ENCODE peak calls at places on chromosomes 11 and 22, in four cellular contexts. H is A549, Q is suprapubic skin, A is upper lobe of left lung. E is an unnamed sample.

GRCh38 chr11:60078021-60078420 is 10.4 kb upstream of the MS4A2 start:
- DNase-seq in H (no peak), Q (no peak), A (no peak), E (no peak)

GRCh38 chr11:114886644-114887259 is 208.4 kb downstream of the NXPE2 start:
- DNase-seq in H (no peak), Q (no peak), A (no peak), E (no peak)

GRCh38 chr11:119207300-119207570 is 1.1 kb downstream of the CBL start:
- DNase-seq in H (no peak), Q (no peak), A (no peak), E (no peak)

GRCh38 chr11:69126286-69126685 is 29.4 kb upstream of the SMIM38 start:
- DNase-seq in H (no peak), Q (no peak), A (no peak), E (no peak)

GRCh38 chr11:47605921-47606320 is 11.7 kb upstream of the C1QTNF4 start:
- DNase-seq in H (no peak), Q (no peak), A (no peak), E (no peak)

GRCh38 chr22:21860640-21861039 is 6.8 kb downstream of the MAPK1 start:
- DNase-seq in H (no peak), Q (no peak), A (no peak), E (no peak)

GRCh38 chr11:104691129-104691528 is 207.1 kb downstream of the CASP12 start:
- DNase-seq in H (no peak), Q (no peak), A (no peak), E (no peak)

GRCh38 chr11:65424200-65425104 is 1.9 kb downstream of the NEAT1 start:
- DNase-seq in H (no peak), Q (peak; percentile 84), A (peak; percentile 88), E (peak; percentile 77)

GRCh38 chr22:24284747-24285203 is 14.1 kb downstream of the SPECC1L start:
- DNase-seq in H (no peak), Q (no peak), A (no peak), E (no peak)

DNA sequence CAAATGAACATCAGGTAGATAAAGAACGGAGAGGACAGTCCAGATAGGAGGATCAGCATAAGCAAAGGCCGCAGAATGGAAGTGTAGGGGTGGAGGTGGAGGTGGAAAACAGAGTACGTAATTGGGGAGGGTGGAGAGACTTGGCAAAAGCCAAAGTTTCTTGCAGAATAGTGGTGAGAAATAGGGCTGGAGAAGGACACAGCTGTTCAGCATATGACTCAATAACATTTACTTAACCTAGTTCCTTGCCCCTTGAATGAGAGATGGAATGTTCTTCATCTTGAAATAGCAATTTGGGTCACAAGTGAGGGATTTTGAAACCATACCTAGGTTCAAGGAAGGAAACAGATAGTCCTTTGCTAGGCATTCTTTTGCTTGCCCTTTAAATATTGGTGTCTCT is 235.9 kb upstream of the ARHGAP20 start:
- DNase-seq in H (no peak), Q (no peak), A (no peak), E (no peak)
- TF ChIP-seq EP300 in H (no peak), Q (no peak), A (no peak), E (no peak)

GRCh38 chr11:100445231-100445735 is 241.8 kb upstream of the ARHGAP42 start:
- DNase-seq in H (no peak), Q (no peak), A (no peak), E (no peak)
- TF ChIP-seq EP300 in H (no peak), Q (no peak), A (no peak), E (no peak)

DNA sequence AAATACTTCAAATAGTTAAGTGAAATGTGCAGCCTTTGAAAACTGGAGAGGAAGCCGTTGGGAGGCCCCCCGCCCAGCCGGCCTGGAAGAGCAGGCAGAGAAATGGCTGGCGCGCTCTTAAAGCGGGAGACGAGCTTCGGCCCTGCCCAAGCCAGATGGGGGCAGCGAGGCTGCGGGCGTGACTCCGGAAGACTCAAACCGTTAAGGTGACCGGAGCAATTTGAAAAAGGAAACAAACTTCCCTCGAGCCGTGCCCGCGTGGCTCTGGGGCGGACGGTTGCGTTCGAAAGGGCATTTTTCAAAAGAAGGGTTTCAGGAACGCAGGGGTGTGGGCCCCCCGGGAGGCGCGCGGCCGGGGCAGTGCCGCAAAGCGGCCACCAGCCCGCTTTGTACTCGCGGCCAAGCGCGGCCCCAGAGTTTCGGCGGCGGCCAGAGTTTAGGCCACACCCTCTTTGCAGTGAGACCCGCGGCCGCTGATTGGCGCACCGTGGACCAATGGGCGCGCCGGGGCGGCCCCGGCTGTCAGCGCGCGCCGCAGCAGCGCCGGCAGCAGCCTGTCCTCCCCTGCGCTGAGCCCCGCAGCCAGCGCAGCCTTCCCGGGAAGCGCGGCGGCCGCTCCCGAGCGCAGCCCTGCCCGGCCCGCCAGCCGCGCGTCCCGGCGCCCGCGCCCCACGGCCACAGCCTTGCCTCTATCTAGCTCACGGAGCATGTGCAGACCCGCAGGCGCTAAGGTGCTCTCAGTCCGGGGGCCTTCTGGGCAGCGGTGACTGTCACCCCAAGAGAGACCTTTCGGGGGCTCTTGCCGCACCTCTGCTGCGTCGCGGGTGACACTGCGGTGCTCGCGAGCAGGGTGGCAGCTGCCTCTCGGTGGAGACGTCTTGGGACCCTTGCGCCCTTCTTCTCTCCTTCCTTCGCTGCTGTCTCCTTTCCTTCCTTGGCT is at the start of gene NAV2:
- DNase-seq in H (peak; percentile 78), Q (peak; percentile 93), A (peak; percentile 97), E (peak; percentile 97)
- TF ChIP-seq EP300 in H (no peak), Q (no peak), A (no peak), E (no peak)

GRCh38 chr11:34977039-34977906 is 60.9 kb downstream of the PDHX start:
- DNase-seq in H (peak; percentile 19), Q (no peak), A (no peak), E (no peak)
- TF ChIP-seq EP300 in H (no peak), Q (no peak), A (no peak), E (no peak)

GRCh38 chr11:95487391-95487790 is 256.4 kb upstream of the SESN3 start:
- DNase-seq in H (no peak), Q (no peak), A (no peak), E (no peak)
- TF ChIP-seq EP300 in H (no peak), Q (no peak), A (no peak), E (no peak)

GRCh38 chr11:12266943-12267342 is 110.4 kb upstream of the PARVA start:
- DNase-seq in H (no peak), Q (no peak), A (no peak), E (no peak)

GRCh38 chr11:12269104-12269441 is 108.3 kb upstream of the PARVA start:
- DNase-seq in H (no peak), Q (no peak), A (no peak), E (peak; percentile 80)

GRCh38 chr11:12269446-12270214 is 107.7 kb upstream of the PARVA start:
- DNase-seq in H (no peak), Q (no peak), A (no peak), E (no peak)

GRCh38 chr11:12270215-12270797 is 107.1 kb upstream of the PARVA start:
- DNase-seq in H (no peak), Q (no peak), A (no peak), E (no peak)

DNA sequence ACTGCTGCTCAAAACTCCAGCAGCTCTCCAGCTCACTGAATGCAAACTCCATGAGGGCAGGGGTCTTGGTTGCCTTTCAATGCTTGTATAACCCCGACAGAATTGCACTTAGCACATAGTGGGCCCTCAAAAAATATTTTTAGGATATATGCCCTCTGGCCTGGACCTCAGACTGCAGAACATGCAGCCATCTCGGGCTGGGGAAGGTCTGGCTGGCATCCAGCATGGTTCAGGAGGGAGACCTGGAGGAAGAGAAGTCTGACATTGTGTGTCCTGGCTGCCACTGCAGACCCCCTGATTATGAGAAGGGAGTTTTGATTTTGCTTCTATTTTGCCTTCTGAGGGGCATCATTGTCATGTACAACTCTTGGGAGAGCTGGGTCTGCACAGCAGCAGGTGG is 109.5 kb upstream of the PARVA start:
- DNase-seq in H (no peak), Q (no peak), A (no peak), E (no peak)
- TF ChIP-seq EP300 in H (no peak), Q (no peak), A (no peak), E (no peak)

GRCh38 chr11:88327061-88327460 is 10.5 kb downstream of the CTSC start:
- DNase-seq in H (no peak), Q (no peak), A (no peak), E (no peak)
- TF ChIP-seq EP300 in H (no peak), Q (no peak), A (no peak), E (no peak)

DNA sequence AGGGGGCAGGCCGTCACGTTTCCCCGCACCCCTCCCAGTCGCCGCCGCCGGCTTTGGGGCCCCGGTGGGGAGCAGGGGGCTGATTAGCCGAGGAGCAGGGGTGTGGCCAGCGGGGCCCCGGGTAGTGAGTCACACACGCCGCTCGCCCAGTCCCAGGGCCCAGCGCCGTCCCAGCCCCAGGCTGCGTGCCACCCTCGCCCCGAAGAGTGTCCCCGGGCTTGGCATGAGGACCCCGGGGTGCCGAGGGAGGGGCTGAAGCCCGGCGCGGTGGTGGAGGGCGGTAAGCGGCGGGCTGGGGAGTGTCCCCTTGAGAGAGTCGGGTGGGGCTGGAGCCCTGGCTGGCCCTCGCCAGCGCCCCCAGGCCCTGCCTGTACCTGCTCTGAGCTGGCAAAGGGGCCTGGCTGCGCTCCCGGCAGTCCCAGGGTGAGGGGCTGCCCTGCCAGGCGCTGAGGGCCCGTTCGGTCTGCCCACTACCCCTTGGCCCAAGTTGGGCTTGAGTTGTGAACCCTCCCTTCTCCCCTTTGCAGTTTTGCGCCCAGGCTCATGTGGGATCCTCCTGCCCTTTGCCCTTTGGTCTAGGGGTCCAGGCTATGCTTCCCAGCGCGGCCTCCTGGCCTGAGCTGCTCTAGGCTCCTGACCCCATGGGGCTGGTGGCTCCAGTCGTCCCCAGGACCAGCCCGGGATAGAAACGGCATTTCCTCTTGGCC is 34.6 kb downstream of the PRDM11 start:
- DNase-seq in H (peak; percentile 89), Q (no peak), A (peak; percentile 93), E (peak; percentile 88)
- TF ChIP-seq EP300 in H (no peak), Q (no peak), A (no peak), E (no peak)

GRCh38 chr22:28915969-28916368 is 32.6 kb downstream of the ZNRF3 start:
- DNase-seq in H (no peak), Q (no peak), A (no peak), E (no peak)

GRCh38 chr22:28920757-28921584 is 37.6 kb downstream of the ZNRF3 start:
- DNase-seq in H (no peak), Q (no peak), A (no peak), E (no peak)

GRCh38 chr22:28921585-28921879 is 38.2 kb downstream of the ZNRF3 start:
- DNase-seq in H (no peak), Q (no peak), A (no peak), E (no peak)

GRCh38 chr22:28922540-28923244 is 39.3 kb downstream of the ZNRF3 start:
- DNase-seq in H (no peak), Q (no peak), A (no peak), E (no peak)

DNA sequence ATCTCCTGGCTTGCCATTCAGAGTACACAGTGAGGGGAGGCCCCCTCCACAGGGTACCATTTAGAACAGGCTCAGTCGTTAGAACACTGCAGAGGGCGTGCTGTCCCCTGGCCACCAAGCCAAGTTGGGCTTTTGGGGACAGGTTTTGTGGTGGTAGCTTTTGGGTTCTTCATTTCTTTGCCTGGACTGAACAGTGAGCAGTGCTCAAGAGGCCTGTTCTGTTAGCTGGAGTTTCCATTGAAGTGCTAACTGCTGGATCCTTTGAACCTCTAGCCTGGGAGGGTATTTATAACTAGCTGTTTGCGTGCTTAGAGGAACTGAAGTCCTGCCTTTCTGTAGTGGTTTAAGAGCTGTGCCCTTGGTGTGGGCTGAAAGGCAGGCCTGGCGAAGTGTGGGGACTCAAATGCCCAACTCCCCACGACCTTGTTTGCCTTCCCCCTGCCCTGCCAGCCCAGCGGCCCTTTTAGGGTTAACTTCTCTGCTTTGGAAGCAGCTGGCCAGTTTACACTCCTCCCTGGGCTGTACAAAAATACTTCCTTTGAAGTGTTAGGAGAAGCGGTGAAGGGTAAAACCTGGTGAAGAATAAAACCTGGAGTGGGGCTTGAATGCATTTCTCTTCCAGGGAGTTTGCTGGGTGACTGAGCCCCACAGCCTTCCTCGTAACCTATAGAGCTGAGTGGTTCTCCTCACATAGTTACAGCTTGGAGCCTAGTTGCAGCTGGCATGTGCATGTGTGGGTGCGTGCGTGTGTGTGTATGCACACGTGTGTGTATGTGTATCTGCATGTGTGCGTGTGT is 34.6 kb downstream of the ZNRF3 start:
- DNase-seq in H (peak; percentile 7), Q (no peak), A (no peak), E (peak; percentile 67)
- TF ChIP-seq EP300 in H (no peak), Q (no peak), A (no peak), E (no peak)